ENCODE peak calls at places on chromosomes 3 and 15, in seven cellular contexts. V is heart left ventricle; H is IMR-90; T is cardiac muscle cell; C is aorta; X is CD8-positive, alpha-beta T cell; I is upper lobe of left lung. W is an unnamed sample.

GRCh38 chr3:119148493-119149180 is 2.7 kb downstream of the TEX55 start:
- DNase-seq in V (no peak), H (peak; percentile 79), T (no peak), C (no peak), X (no peak), I (no peak), W (no peak)

GRCh38 chr3:139803294-139803693 is 125.5 kb upstream of the NMNAT3 start:
- DNase-seq in V (no peak), H (no peak), T (no peak), C (no peak), X (no peak), I (no peak), W (no peak)

GRCh38 chr15:54808321-54808720 is 388.4 kb downstream of the RSL24D1 start:
- DNase-seq in V (no peak), H (no peak), T (no peak), C (no peak), X (no peak), I (no peak), W (no peak)

GRCh38 chr3:143847787-143848631 is at the start of gene SLC9A9:
- DNase-seq in V (no peak), H (peak; percentile 79), T (peak; percentile 49), C (peak; percentile 68), X (peak; percentile 53), I (peak; percentile 49), W (peak; percentile 4)

GRCh38 chr15:63831041-63831440 is 2.7 kb downstream of the HERC1 start:
- DNase-seq in V (no peak), H (no peak), T (no peak), C (no peak), X (no peak), I (no peak), W (no peak)

GRCh38 chr3:76044601-76045600 is 259.6 kb upstream of the ZNF717 start:
- DNase-seq in V (no peak), H (peak; percentile 44), T (peak; percentile 60), C (no peak), X (no peak), I (peak; percentile 28), W (no peak)

GRCh38 chr3:36700537-36701248 is 63.7 kb downstream of the DCLK3 start:
- DNase-seq in V (no peak), H (peak; percentile 85), T (peak; percentile 79), C (peak; percentile 59), X (no peak), I (peak; percentile 56), W (peak; percentile 67)

GRCh38 chr3:99918720-99919119 is 101.1 kb downstream of the CMSS1 start:
- DNase-seq in V (no peak), H (peak; percentile 13), T (no peak), C (no peak), X (no peak), I (no peak), W (no peak)

GRCh38 chr3:186821429-186822367 is 15.4 kb upstream of the RFC4 start:
- DNase-seq in V (no peak), H (peak; percentile 83), T (peak; percentile 57), C (no peak), X (peak; percentile 31), I (no peak), W (peak; percentile 53)

GRCh38 chr3:42116466-42116865 is 25.3 kb downstream of the TRAK1 start:
- DNase-seq in V (peak; percentile 4), H (peak; percentile 32), T (no peak), C (no peak), X (no peak), I (no peak), W (no peak)

GRCh38 chr15:58410353-58410752 is 21.4 kb upstream of the LIPC start:
- DNase-seq in V (no peak), H (peak; percentile 16), T (no peak), C (no peak), X (peak; percentile 64), I (no peak), W (no peak)

GRCh38 chr3:151230644-151231043 is 27.6 kb upstream of the GPR171 start:
- DNase-seq in V (no peak), H (no peak), T (no peak), C (no peak), X (no peak), I (no peak), W (no peak)

GRCh38 chr15:82855286-82856092 is 46.1 kb downstream of the WHAMM start:
- DNase-seq in V (no peak), H (no peak), T (no peak), C (no peak), X (no peak), I (no peak), W (no peak)

GRCh38 chr3:170221924-170222646 is at the start of gene PRKCI:
- DNase-seq in V (peak; percentile 97), H (peak; percentile 96), T (peak; percentile 98), C (peak; percentile 98), X (peak; percentile 90), I (peak; percentile 96), W (peak; percentile 94)

GRCh38 chr3:66010348-66011097 is 28.2 kb downstream of the MAGI1 start:
- DNase-seq in V (no peak), H (no peak), T (peak; percentile 28), C (no peak), X (no peak), I (peak; percentile 31), W (peak; percentile 32)

GRCh38 chr3:45987368-45988099 is 8.1 kb downstream of the FYCO1 start:
- DNase-seq in V (no peak), H (peak; percentile 82), T (no peak), C (peak; percentile 71), X (no peak), I (no peak), W (no peak)

GRCh38 chr3:45988100-45988761 is 7.4 kb downstream of the FYCO1 start:
- DNase-seq in V (no peak), H (no peak), T (no peak), C (peak; percentile 66), X (no peak), I (peak; percentile 78), W (no peak)

GRCh38 chr3:45986303-45986982 is 9.2 kb downstream of the FYCO1 start:
- DNase-seq in V (no peak), H (peak; percentile 87), T (peak; percentile 67), C (peak; percentile 79), X (no peak), I (peak; percentile 80), W (no peak)

GRCh38 chr3:45991341-45991740 is 4.3 kb downstream of the FYCO1 start:
- DNase-seq in V (no peak), H (no peak), T (no peak), C (no peak), X (no peak), I (no peak), W (no peak)

GRCh38 chr3:45988804-45989203 is 6.8 kb downstream of the FYCO1 start:
- DNase-seq in V (no peak), H (peak; percentile 91), T (no peak), C (no peak), X (no peak), I (no peak), W (no peak)
- H3K4me3 ChIP-seq in V (no peak overlapping the region), H (no peak overlapping the region), T (no peak overlapping the region), C (no peak overlapping the region), X (no peak overlapping the region), I (no peak overlapping the region), W (no peak overlapping the region)

GRCh38 chr3:45010718-45011355 is 15.3 kb upstream of the CLEC3B start:
- DNase-seq in V (no peak), H (peak; percentile 67), T (no peak), C (no peak), X (no peak), I (no peak), W (no peak)
- H3K36me3 ChIP-seq in V (peaks cover 30% of the 10 kb centered on the region), H (peaks cover 6% of the 10 kb centered on the region), T (peaks cover 7% of the 10 kb centered on the region), C (no peaks in the 10 kb centered on the region), X (peaks cover 24% of the 10 kb centered on the region), I (no peaks in the 10 kb centered on the region), W (peaks cover 28% of the 10 kb centered on the region)

GRCh38 chr3:155302891-155303290 is 9.4 kb upstream of the STRIT1 start:
- DNase-seq in V (no peak), H (no peak), T (no peak), C (no peak), X (no peak), I (no peak), W (no peak)

GRCh38 chr3:155302476-155302875 is 9.0 kb upstream of the STRIT1 start:
- DNase-seq in V (no peak), H (peak; percentile 84), T (no peak), C (no peak), X (no peak), I (no peak), W (no peak)

GRCh38 chr3:155304394-155304793 is 10.9 kb upstream of the STRIT1 start:
- DNase-seq in V (no peak), H (no peak), T (no peak), C (no peak), X (no peak), I (no peak), W (no peak)

GRCh38 chr3:155307183-155307582 is 13.7 kb upstream of the STRIT1 start:
- DNase-seq in V (no peak), H (no peak), T (no peak), C (no peak), X (no peak), I (no peak), W (no peak)

DNA sequence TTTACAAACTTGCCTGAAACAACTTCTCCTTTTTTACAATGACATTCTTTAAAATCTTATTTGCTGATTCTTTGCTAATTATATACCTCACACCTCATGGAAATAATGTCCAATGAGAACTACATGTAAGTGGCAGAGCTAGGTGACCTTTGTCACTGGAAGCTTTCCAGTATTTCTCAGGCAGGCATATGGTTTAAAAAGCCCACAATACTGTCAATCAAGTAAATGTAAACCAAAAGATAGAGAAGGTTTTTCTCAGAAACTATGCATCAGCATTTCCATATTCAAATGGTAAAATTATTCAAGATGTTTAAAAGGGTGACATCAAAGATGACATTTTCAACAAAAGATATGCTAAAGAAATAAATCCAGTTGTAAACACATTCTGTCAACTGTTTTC is 10.1 kb upstream of the STRIT1 start:
- DNase-seq in V (no peak), H (no peak), T (no peak), C (no peak), X (no peak), I (no peak), W (no peak)
- H3K27me3 ChIP-seq in V (no peaks in the 10 kb centered on the region), H (no peaks in the 10 kb centered on the region), T (no peaks in the 10 kb centered on the region), C (no peaks in the 10 kb centered on the region), X (no peaks in the 10 kb centered on the region), I (no peaks in the 10 kb centered on the region), W (no peaks in the 10 kb centered on the region)

GRCh38 chr3:8737823-8738222 is 4.2 kb downstream of the CAV3 start:
- DNase-seq in V (no peak), H (no peak), T (no peak), C (no peak), X (no peak), I (no peak), W (no peak)

GRCh38 chr3:8737301-8737700 is 3.7 kb downstream of the CAV3 start:
- DNase-seq in V (no peak), H (no peak), T (no peak), C (no peak), X (no peak), I (no peak), W (no peak)

GRCh38 chr3:8734908-8735307 is 1.3 kb downstream of the CAV3 start:
- DNase-seq in V (no peak), H (no peak), T (peak; percentile 31), C (no peak), X (no peak), I (no peak), W (no peak)

GRCh38 chr3:8734137-8734878 is 706 bp downstream of the CAV3 start:
- DNase-seq in V (no peak), H (no peak), T (no peak), C (no peak), X (no peak), I (no peak), W (no peak)

DNA sequence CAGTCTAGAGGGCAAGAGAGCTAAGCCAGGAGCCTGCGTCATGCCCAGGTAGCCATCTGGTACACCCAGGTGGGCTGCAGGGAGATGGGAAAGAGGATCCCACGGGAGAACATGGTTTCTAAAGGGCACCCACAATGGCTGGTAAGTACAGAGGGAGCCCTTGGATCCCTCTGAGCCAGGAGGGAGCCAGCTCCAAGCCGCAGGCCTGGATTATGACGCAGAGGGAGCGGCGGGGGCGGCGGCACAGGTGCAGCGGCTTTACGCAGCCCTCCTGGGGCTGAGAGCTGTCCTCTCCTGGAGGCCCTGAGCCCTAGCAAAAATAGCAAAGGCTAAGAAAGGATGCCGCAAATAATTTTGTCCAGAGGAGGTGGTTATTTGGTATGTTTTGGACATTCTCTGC is 2.8 kb downstream of the CAV3 start:
- DNase-seq in V (no peak), H (no peak), T (no peak), C (no peak), X (no peak), I (no peak), W (no peak)
- H3K4me3 ChIP-seq in V (no peak overlapping the region), H (no peak overlapping the region), T (no peak overlapping the region), C (no peak overlapping the region), X (no peak overlapping the region), I (no peak overlapping the region), W (no peak overlapping the region)

W was measured in H7.